ENCODE peak calls at places on chromosome 16, in four cellular contexts. S is neural crest cell, L is A549, P is HFFc6. Y is an unnamed sample.

GRCh38 chr16:54475019-54475418 is 188.4 kb upstream of the IRX3 start:
- DNase-seq in P (no peak), S (no peak), L (no peak), Y (no peak)

GRCh38 chr16:50096791-50097190 is 31.0 kb downstream of the HEATR3 start:
- DNase-seq in S (no peak), P (peak), L (no peak), Y (no peak)

GRCh38 chr16:5944971-5945370 is 847.4 kb upstream of the EEF2KMT start:
- DNase-seq in L (no peak), S (no peak), P (no peak), Y (no peak)

GRCh38 chr16:25107466-25107792 is 4.1 kb upstream of the LCMT1 start:
- DNase-seq in P (no peak), L (no peak), S (no peak), Y (no peak)

GRCh38 chr16:85384831-85385462 is 228.2 kb upstream of the GSE1 start:
- DNase-seq in P (no peak), S (no peak), L (no peak), Y (no peak)

GRCh38 chr16:53084141-53084541 is 29.4 kb downstream of the CHD9 start:
- DNase-seq in S (no peak), L (no peak), P (no peak), Y (no peak)

GRCh38 chr16:8905795-8906591 is 23.8 kb downstream of the LITAFD start:
- DNase-seq in L (peak), S (no peak), P (no peak), Y (no peak)

GRCh38 chr16:75229172-75230031 is 10.6 kb downstream of the CTRB1 start:
- DNase-seq in S (no peak), L (no peak), P (no peak), Y (no peak)

GRCh38 chr16:57509231-57509923 is 23.1 kb upstream of the DOK4 start:
- DNase-seq in S (no peak), L (no peak), P (no peak), Y (no peak)

GRCh38 chr16:75928295-75928694 is 202.0 kb upstream of the CPHXL start:
- DNase-seq in L (no peak), S (no peak), P (no peak), Y (no peak)

GRCh38 chr16:48546774-48547173 is 63.2 kb downstream of the N4BP1 start:
- DNase-seq in P (no peak), S (no peak), L (no peak), Y (no peak)

GRCh38 chr16:50684823-50685455 is 3.8 kb upstream of the SNX20 start:
- DNase-seq in L (no peak), S (no peak), P (no peak), Y (no peak)

GRCh38 chr16:84514295-84514873 is 9.9 kb upstream of the MEAK7 start:
- DNase-seq in P (no peak), L (no peak), S (no peak), Y (no peak)

GRCh38 chr16:27829975-27830374 is 233.5 kb downstream of the GSG1L start:
- DNase-seq in L (no peak), P (no peak), S (no peak), Y (no peak)

GRCh38 chr16:86044241-86044671 is 145.3 kb downstream of the IRF8 start:
- DNase-seq in S (peak), L (peak), P (peak), Y (peak)

GRCh38 chr16:31397701-31398100 is 4.6 kb downstream of the ITGAD start:
- DNase-seq in P (no peak), S (no peak), L (no peak), Y (no peak)

GRCh38 chr16:6510261-6510660 is 822.4 kb upstream of the RBFOX1 start:
- DNase-seq in P (no peak), S (no peak), L (no peak), Y (no peak)

GRCh38 chr16:17469011-17469741 is 1.6 kb downstream of the XYLT1 start:
- DNase-seq in L (no peak), S (no peak), P (peak), Y (peak)

GRCh38 chr16:89827383-89828198 is 684 bp upstream of the SPIRE2 start:
- DNase-seq in P (peak), L (peak), S (peak), Y (peak)

GRCh38 chr16:367333-367903 is 2.9 kb downstream of the MRPL28 start:
- DNase-seq in P (no peak), L (no peak), S (no peak), Y (no peak)

GRCh38 chr16:70395345-70395901 is 43.5 kb downstream of the ST3GAL2 start:
- DNase-seq in P (peak), L (peak), S (peak), Y (no peak)
- TF ChIP-seq CTCF in P (peak), L (peak), S (peak), Y (peak)

GRCh38 chr16:16014329-16015224 is 65.2 kb downstream of the ABCC1 start:
- DNase-seq in S (no peak), P (no peak), L (peak), Y (no peak)
- TF ChIP-seq CTCF in S (no peak), P (no peak), L (no peak), Y (no peak)

DNA sequence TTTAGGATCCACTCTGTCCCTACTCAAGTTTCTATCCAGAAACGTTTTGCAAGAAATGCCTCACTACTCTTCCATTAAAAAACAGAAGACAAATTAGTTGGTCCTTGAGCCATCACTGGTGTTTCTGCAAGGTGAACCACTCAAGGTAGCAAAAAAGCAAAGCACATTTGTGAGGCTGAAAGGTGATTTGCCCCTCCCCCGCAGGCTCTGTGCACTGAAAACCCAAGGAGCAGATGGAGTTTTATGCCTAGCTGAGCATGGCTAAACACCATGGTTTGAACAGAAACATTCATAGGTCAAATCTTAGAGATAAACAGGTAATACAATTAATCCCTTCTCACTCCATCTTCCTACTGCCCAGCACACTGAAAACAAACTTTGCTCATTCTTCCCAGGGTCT is 538.2 kb upstream of the CDH5 start:
- DNase-seq in P (no peak), S (no peak), L (no peak), Y (no peak)
- TF ChIP-seq CTCF in P (no peak), S (no peak), L (no peak), Y (no peak)

GRCh38 chr16:63702981-63703590 is 1418.8 kb downstream of the CDH11 start:
- DNase-seq in L (no peak), P (no peak), S (no peak), Y (no peak)
- TF ChIP-seq CTCF in L (no peak), P (no peak), S (no peak), Y (no peak)

GRCh38 chr16:72835041-72835440 is 212.9 kb downstream of the ZFHX3 start:
- DNase-seq in P (no peak), S (no peak), L (no peak), Y (no peak)

GRCh38 chr16:72836181-72836580 is 211.7 kb downstream of the ZFHX3 start:
- DNase-seq in P (no peak), L (no peak), S (no peak), Y (no peak)

GRCh38 chr16:72838999-72839398 is 208.9 kb downstream of the ZFHX3 start:
- DNase-seq in S (no peak), L (no peak), P (no peak), Y (no peak)

GRCh38 chr16:72837846-72838661 is 209.9 kb downstream of the ZFHX3 start:
- DNase-seq in P (no peak), L (no peak), S (no peak), Y (peak)

GRCh38 chr16:72836985-72837384 is 210.9 kb downstream of the ZFHX3 start:
- DNase-seq in L (no peak), P (no peak), S (no peak), Y (no peak)
- TF ChIP-seq CTCF in L (no peak), P (peak), S (no peak), Y (peak)

DNA sequence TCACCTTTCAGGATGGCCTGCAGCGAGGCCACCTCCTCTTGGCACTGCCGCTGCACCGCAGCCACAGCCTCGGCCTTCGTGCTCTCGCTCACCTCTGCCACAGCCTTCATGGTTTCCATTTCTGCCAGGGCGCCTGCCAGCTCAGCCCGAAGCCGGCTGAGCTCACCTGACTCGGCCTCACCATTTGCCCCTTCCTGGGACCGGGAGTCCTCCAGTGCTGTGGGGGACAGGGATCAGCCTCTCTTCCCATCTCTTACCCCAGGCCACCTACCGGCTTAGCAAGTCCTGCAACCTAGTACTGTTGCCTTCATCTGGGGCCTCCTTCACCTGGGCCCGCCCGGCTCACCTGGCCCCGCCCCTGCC is 658 bp downstream of the RABEP2 start:
- DNase-seq in P (no peak), S (no peak), L (no peak), Y (no peak)
- TF ChIP-seq CTCF in P (no peak), S (no peak), L (no peak), Y (no peak)

GRCh38 chr16:64782484-64782883 is 339.4 kb downstream of the CDH11 start:
- DNase-seq in S (no peak), P (no peak), L (no peak), Y (no peak)
- TF ChIP-seq CTCF in S (no peak), P (no peak), L (no peak), Y (no peak)

GRCh38 chr16:68357521-68357922 is 46.7 kb downstream of the PRMT7 start:
- DNase-seq in S (no peak), P (no peak), L (no peak), Y (no peak)

GRCh38 chr16:68356919-68357286 is 46.1 kb downstream of the PRMT7 start:
- DNase-seq in S (no peak), L (no peak), P (no peak), Y (no peak)

GRCh38 chr16:68356249-68356918 is 45.6 kb downstream of the PRMT7 start:
- DNase-seq in L (no peak), S (no peak), P (no peak), Y (no peak)

GRCh38 chr16:68354816-68355215 is 44.0 kb downstream of the PRMT7 start:
- DNase-seq in L (no peak), S (no peak), P (no peak), Y (no peak)

GRCh38 chr16:68355447-68356248 is 44.8 kb downstream of the PRMT7 start:
- DNase-seq in S (no peak), L (no peak), P (no peak), Y (no peak)
- TF ChIP-seq CTCF in S (peak), L (no peak), P (peak), Y (no peak)